ENCODE peak calls at places on chromosomes 4 and X, in seven cellular contexts. A, N, M, V, T, U and R are unnamed samples.

GRCh38 chr4:29131304-29131703 is 1588.9 kb upstream of the PCDH7 start:
- DNase-seq in A (no peak), N (no peak), M (no peak), V (no peak), T (no peak), U (no peak), R (no peak)

GRCh38 chrX:124388562-124388961 is 42.2 kb downstream of the SH2D1A start:
- DNase-seq in A (no peak), N (no peak), M (no peak), V (peak), T (peak), U (peak), R (peak)

GRCh38 chr4:106369456-106370060 is 980 bp upstream of the GIMD1 start:
- DNase-seq in A (peak), N (no peak), M (no peak), V (no peak), T (peak), U (no peak), R (peak)

GRCh38 chr4:106194801-106195200 is 121.2 kb downstream of the TBCK start:
- DNase-seq in A (no peak), N (no peak), M (no peak), V (no peak), T (no peak), U (no peak), R (no peak)

GRCh38 chr4:58191086-58191485 is 1080.9 kb upstream of the IGFBP7 start:
- DNase-seq in A (no peak), N (no peak), M (no peak), V (no peak), T (no peak), U (no peak), R (no peak)

GRCh38 chr4:52372747-52373146 is 286.4 kb downstream of the USP46 start:
- DNase-seq in A (no peak), N (no peak), M (no peak), V (no peak), T (no peak), U (no peak), R (no peak)

GRCh38 chrX:15310117-15310516 is 5.3 kb downstream of the ASB11 start:
- DNase-seq in A (no peak), N (no peak), M (no peak), V (no peak), T (no peak), U (peak), R (no peak)

GRCh38 chr4:3235581-3235980 is 13.4 kb upstream of the MSANTD1 start:
- DNase-seq in A (no peak), N (no peak), M (no peak), V (no peak), T (no peak), U (no peak), R (no peak)

GRCh38 chr4:110754726-110755125 is 131.8 kb upstream of the PITX2 start:
- DNase-seq in A (no peak), N (no peak), M (no peak), V (no peak), T (no peak), U (no peak), R (no peak)

GRCh38 chr4:47145630-47146029 is 114.3 kb downstream of the GABRB1 start:
- DNase-seq in A (peak), N (no peak), M (no peak), V (no peak), T (peak), U (no peak), R (peak)

GRCh38 chrX:150465326-150465725 is 102.2 kb downstream of the MAMLD1 start:
- DNase-seq in A (no peak), N (no peak), M (no peak), V (no peak), T (no peak), U (no peak), R (no peak)

GRCh38 chrX:13699183-13699826 is 10.4 kb downstream of the RAB9A start:
- DNase-seq in A (peak), N (no peak), M (no peak), V (no peak), T (no peak), U (peak), R (peak)

GRCh38 chrX:135974279-135974856 is 580 bp upstream of the MMGT1 start:
- DNase-seq in A (peak), N (peak), M (peak), V (peak), T (no peak), U (peak), R (peak)

GRCh38 chrX:106957856-106958255 is 37.7 kb downstream of the CLDN2 start:
- DNase-seq in A (no peak), N (no peak), M (no peak), V (no peak), T (no peak), U (no peak), R (no peak)

GRCh38 chr4:71827811-71828210 is 43.9 kb upstream of the GC start:
- DNase-seq in A (no peak), N (no peak), M (no peak), V (no peak), T (no peak), U (no peak), R (no peak)

GRCh38 chr4:39976945-39977488 is 694 bp downstream of the PDS5A start:
- DNase-seq in A (peak), N (no peak), M (peak), V (peak), T (peak), U (peak), R (peak)

GRCh38 chr4:8319731-8320385 is 50.3 kb downstream of the HTRA3 start:
- DNase-seq in A (no peak), N (no peak), M (no peak), V (peak), T (peak), U (peak), R (no peak)

GRCh38 chrX:153687121-153688039 is at the start of gene SLC6A8:
- DNase-seq in A (peak), N (peak), M (peak), V (peak), T (peak), U (peak), R (peak)

GRCh38 chr4:878796-879729 is 53.1 kb downstream of the GAK start:
- DNase-seq in A (no peak), N (no peak), M (no peak), V (no peak), T (no peak), U (no peak), R (no peak)

GRCh38 chr4:879730-880079 is 52.4 kb downstream of the GAK start:
- DNase-seq in A (peak), N (no peak), M (no peak), V (no peak), T (no peak), U (no peak), R (peak)

GRCh38 chr4:881709-882108 is 50.4 kb downstream of the GAK start:
- DNase-seq in A (no peak), N (no peak), M (no peak), V (no peak), T (no peak), U (no peak), R (no peak)

GRCh38 chr4:882646-883045 is 49.5 kb downstream of the GAK start:
- DNase-seq in A (no peak), N (no peak), M (no peak), V (no peak), T (no peak), U (no peak), R (no peak)

DNA sequence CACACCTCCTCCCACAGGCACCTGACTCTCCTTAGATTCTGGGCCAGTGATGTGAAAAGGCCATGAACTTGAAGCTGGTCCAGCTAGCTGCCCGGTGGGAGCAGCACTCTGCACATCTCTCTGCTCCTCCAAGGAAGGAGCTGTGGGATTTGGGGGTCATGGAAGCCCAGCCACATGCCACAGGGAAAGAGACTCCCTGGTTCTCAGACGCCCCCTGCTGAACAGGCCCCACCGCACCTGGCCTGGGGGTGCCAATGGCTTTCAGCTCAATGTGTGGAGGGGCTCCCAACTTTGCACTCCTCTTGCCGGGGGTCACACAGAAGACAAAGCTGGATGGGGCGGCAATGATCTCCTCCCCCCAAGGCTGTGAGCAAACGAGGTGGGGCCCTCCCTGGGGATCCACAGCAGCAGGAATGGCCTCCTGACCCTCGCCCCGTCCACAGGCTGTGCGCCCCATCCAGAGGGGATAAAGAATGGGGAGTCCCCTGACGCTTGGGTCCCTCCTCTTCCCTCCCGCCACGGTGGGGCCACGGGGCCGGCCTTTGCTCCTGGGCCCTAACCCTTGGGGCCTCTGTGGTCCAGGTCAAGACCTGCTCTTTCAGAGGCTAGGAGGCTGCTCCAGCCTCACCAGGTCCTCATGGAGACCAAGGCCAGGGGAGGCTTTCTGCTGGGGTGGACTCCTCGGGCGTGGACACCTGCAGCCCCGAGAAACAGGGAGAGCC is 51.3 kb downstream of the GAK start:
- DNase-seq in A (no peak), N (no peak), M (no peak), V (no peak), T (no peak), U (no peak), R (no peak)
- TF ChIP-seq CTCF in A (no peak), N (no peak), M (no peak), V (no peak), T (no peak), U (no peak), R (no peak)

GRCh38 chrX:38221391-38221929 is 789 bp upstream of the SRPX start:
- DNase-seq in A (no peak), N (no peak), M (no peak), V (no peak), T (no peak), U (no peak), R (no peak)

GRCh38 chrX:38224160-38224559 is 3.5 kb upstream of the SRPX start:
- DNase-seq in A (no peak), N (no peak), M (no peak), V (no peak), T (no peak), U (no peak), R (no peak)

GRCh38 chrX:38216642-38217041 is 4.0 kb downstream of the SRPX start:
- DNase-seq in A (no peak), N (no peak), M (no peak), V (no peak), T (no peak), U (no peak), R (no peak)

GRCh38 chrX:38220936-38221386 is 290 bp upstream of the SRPX start:
- DNase-seq in A (no peak), N (no peak), M (no peak), V (no peak), T (no peak), U (no peak), R (no peak)

DNA sequence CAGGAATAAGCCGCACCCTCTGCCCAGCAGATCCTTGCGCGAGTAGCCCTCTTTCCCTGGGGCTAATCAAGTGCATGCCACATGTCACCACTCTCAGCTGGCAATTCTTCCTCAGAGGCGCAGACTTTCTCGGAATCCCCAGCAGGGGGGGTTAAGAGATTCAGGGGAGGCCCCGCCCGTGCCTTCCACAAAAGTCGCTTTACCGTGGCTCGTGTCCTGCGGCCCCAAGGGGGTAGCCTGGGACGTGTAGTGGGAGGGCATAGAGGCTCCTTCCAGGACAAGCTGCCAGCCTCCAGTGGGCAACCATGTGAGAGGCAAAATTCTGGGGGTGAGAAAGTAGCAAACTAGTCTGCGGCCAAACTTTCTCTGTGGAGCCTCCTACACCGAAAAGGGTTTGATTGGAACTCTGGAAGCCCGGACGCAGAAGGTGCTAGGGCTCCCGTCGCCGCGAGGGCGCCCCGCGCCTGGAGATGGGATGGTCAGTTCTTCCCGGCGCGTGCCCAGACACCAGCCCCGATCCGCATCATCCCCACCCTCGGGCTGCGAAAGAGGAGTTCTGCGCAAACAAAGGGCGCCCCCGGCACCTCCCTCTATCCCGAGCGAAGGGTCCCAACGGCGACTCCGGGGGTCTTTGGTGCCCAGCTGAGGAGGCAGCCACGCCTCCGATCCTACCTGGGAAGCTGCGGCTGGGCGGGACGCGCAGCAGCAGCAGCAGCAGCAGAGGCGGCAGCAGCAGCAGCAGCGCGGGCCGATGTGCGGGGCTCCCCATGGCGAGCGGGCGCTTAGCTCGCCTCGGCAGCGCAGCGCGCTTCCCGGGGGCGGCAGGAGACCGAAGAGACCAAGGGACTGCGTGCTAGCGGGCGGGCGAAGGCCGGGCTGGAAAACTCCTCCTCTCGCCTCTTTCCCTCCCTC is at the start of gene SRPX:
- DNase-seq in A (peak), N (no peak), M (no peak), V (peak), T (peak), U (peak), R (peak)
- TF ChIP-seq CTCF in A (no peak), N (no peak), M (peak), V (peak), T (peak), U (no peak), R (peak)

GRCh38 chrX:11546917-11547316 is 118.8 kb downstream of the ARHGAP6 start:
- DNase-seq in A (no peak), N (no peak), M (no peak), V (no peak), T (no peak), U (no peak), R (no peak)

GRCh38 chrX:11541510-11541909 is 124.2 kb downstream of the ARHGAP6 start:
- DNase-seq in A (no peak), N (no peak), M (no peak), V (no peak), T (no peak), U (no peak), R (no peak)

GRCh38 chrX:11540532-11541377 is 125.0 kb downstream of the ARHGAP6 start:
- DNase-seq in A (no peak), N (no peak), M (no peak), V (no peak), T (no peak), U (no peak), R (peak)

DNA sequence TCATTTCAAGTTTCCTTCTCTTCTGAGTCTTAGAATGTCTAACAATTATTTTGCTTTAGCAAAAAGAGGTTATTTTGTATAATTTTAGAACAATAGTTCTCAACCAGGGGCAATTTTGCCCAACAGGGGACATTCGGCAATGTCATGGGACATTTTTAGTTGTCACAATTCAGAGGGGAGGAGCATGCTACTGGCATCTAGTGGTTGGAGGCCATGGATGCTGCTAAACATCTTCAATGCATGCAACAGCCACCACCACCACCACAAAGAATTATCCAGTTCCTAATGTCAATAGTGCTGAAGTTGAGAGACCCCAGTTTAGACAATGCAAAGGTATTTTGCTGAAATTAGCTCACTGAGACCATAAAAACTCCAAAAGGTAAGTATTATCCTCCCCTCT is 122.5 kb downstream of the ARHGAP6 start:
- DNase-seq in A (no peak), N (no peak), M (no peak), V (no peak), T (no peak), U (no peak), R (no peak)
- TF ChIP-seq CTCF in A (peak), N (no peak), M (no peak), V (no peak), T (no peak), U (no peak), R (peak)

DNA sequence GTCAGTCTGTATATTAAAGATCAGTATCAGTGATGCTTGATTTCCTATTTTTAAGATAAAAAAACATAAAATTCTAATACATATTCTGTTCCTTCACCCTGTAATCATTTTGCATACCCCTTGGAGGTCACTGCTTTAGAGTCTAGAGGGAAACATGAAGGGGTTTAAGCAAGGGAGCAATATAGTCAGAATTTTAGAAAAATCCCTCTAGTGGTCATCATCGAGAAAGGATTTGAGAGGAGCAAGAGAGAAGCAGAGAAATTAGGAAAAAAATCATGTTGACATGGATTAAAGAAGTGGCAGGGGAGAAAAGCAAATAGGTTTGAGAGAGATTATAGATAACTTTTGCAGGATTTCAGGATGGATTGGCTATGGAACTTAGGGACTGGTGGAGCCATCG is 11.1 kb downstream of the APEX2 start:
- DNase-seq in A (no peak), N (no peak), M (no peak), V (no peak), T (no peak), U (no peak), R (no peak)
- TF ChIP-seq CTCF in A (no peak), N (no peak), M (peak), V (no peak), T (peak), U (no peak), R (peak)